ENCODE peak calls at places on chromosomes 11 and 22, in four cellular contexts. W is uterus, Z is GM23248, X is AG04450. F is an unnamed sample.

GRCh38 chr11:77201991-77202841 is 74.2 kb downstream of the MYO7A start:
- DNase-seq in W (peak; percentile 7), Z (no peak), X (no peak), F (no peak)

GRCh38 chr22:23826510-23827350 is 12.1 kb downstream of the DERL3 start:
- DNase-seq in W (no peak), Z (peak; percentile 77), X (no peak), F (no peak)

GRCh38 chr22:26681395-26681821 is 24.0 kb downstream of the MIAT start:
- DNase-seq in W (no peak), Z (peak; percentile 35), X (peak; percentile 26), F (no peak)

GRCh38 chr11:100687032-100687629 is at the start of gene ARHGAP42:
- DNase-seq in W (peak; percentile 69), Z (peak; percentile 71), X (no peak), F (peak; percentile 45)

GRCh38 chr22:28014141-28015055 is 95.3 kb upstream of the PITPNB start:
- DNase-seq in W (no peak), Z (no peak), X (no peak), F (no peak)

GRCh38 chr22:49431559-49431958 is 396.1 kb downstream of the BRD1 start:
- DNase-seq in W (no peak), Z (no peak), X (no peak), F (no peak)

GRCh38 chr11:469684-470667 is 19.9 kb downstream of the PTDSS2 start:
- DNase-seq in W (peak; percentile 63), Z (peak; percentile 93), X (peak; percentile 50), F (peak; percentile 86)

GRCh38 chr22:42160830-42161696 is 30.5 kb upstream of the CYP2D6 start:
- DNase-seq in W (no peak), Z (no peak), X (no peak), F (no peak)

GRCh38 chr22:29803190-29803589 is 34.9 kb downstream of the ASCC2 start:
- DNase-seq in W (no peak), Z (no peak), X (no peak), F (no peak)

GRCh38 chr11:117315285-117316196 is 515 bp downstream of the BACE1 start:
- DNase-seq in W (peak; percentile 33), Z (peak; percentile 51), X (no peak), F (no peak)

GRCh38 chr11:72786305-72787261 is 7.3 kb downstream of the STARD10 start:
- DNase-seq in W (no peak), Z (no peak), X (no peak), F (no peak)

GRCh38 chr11:104372111-104372510 is 208.2 kb upstream of the PDGFD start:
- DNase-seq in W (no peak), Z (no peak), X (no peak), F (no peak)

GRCh38 chr11:124591430-124591829 is 19.8 kb upstream of the PANX3 start:
- DNase-seq in W (no peak), Z (no peak), X (no peak), F (no peak)

GRCh38 chr11:126832387-126832786 is 168.2 kb downstream of the KIRREL3 start:
- DNase-seq in W (no peak), Z (no peak), X (no peak), F (no peak)

GRCh38 chr11:48036466-48036865 is 56.1 kb downstream of the PTPRJ start:
- DNase-seq in W (no peak), Z (peak; percentile 71), X (peak; percentile 38), F (no peak)
- H3K27me3 ChIP-seq in W (no peaks in the 10 kb centered on the region), Z (no peaks in the 10 kb centered on the region), X (no peaks in the 10 kb centered on the region), F (no peaks in the 10 kb centered on the region)

DNA sequence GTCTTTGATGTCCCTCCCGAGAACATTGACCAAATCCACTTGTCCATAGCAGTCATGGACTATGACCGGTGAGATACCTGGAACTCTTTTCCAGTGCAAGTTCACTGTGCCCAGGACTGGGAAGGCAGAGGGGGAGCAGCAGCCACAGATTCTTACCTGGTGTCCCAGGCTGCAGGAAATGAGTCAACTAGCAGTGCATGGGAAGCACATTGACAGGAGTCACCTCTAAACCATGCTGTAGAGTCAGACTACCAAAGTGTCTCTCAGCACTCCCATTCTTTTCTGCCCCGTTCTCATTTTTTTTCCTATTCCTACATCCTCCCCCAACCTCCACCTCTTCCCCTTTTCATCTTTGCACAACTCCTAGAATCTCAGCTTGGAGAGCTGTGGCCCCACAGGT is 67.2 kb upstream of the OLFML1 start:
- DNase-seq in W (no peak), Z (no peak), X (no peak), F (no peak)
- H3K27me3 ChIP-seq in W (no peaks in the 10 kb centered on the region), Z (no peaks in the 10 kb centered on the region), X (no peaks in the 10 kb centered on the region), F (no peaks in the 10 kb centered on the region)

DNA sequence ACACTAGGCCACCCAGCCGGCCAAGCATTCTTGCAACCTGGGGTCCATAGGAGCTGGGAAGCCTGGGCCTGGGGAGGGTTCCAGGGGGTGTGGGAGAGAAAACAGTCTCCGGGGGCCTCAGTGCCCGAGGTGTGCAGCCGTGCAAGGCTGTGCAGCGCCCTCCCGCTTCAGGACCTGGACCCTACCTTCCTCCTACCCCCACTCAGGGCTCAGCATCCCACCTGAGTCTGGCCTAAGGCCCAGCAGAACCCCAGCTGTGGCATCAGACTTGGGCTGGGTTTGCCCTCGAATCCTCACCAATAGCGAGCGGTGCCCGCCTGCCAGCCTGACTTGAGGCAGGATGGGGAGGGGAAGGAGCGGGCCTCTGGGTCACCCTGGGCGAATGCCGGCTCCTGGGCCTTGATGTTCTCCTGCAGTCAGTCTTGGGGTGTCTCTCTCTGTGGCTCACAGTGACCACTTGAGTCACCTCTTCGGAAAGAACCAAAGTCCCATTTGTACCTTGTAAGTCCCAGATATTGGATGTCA is 53.6 kb upstream of the PPARA start:
- DNase-seq in W (no peak), Z (no peak), X (no peak), F (no peak)
- H3K27me3 ChIP-seq in W (no peaks in the 10 kb centered on the region), Z (no peaks in the 10 kb centered on the region), X (no peaks in the 10 kb centered on the region), F (no peaks in the 10 kb centered on the region)

GRCh38 chr22:45977551-45978274 is 751 bp upstream of the WNT7B start:
- DNase-seq in W (no peak), Z (peak; percentile 53), X (no peak), F (no peak)
- H3K27me3 ChIP-seq in W (peaks cover 37% of the 10 kb centered on the region), Z (peaks cover 39% of the 10 kb centered on the region), X (peaks cover 32% of the 10 kb centered on the region), F (peaks cover 53% of the 10 kb centered on the region)

GRCh38 chr11:108748971-108749370 is 84.1 kb downstream of the DDX10 start:
- DNase-seq in W (no peak), Z (no peak), X (no peak), F (no peak)

GRCh38 chr11:108752297-108752751 is 87.5 kb downstream of the DDX10 start:
- DNase-seq in W (no peak), Z (peak; percentile 16), X (no peak), F (no peak)

GRCh38 chr11:108754901-108755625 is 90.2 kb downstream of the DDX10 start:
- DNase-seq in W (peak; percentile 27), Z (no peak), X (no peak), F (no peak)

DNA sequence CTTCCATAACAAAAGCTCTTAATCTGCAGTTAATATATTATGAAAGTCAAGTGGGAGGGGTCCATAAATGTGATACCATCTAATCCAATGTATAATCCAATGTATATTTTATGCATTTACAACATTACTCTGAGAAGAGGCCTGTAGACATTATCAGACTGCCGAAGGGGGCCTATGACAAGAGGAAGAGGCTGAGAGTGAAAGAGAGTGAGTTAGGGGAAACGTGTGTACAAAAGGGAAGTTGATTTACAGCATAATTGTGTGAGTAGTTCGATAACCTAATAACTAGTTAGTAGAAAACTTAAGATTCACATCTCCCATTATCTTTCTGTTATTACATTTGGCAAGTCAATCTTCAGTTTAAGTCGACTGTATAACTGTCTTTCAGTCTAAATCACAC is 86.6 kb downstream of the DDX10 start:
- DNase-seq in W (no peak), Z (no peak), X (no peak), F (no peak)
- H3K27me3 ChIP-seq in W (no peaks in the 10 kb centered on the region), Z (no peaks in the 10 kb centered on the region), X (no peaks in the 10 kb centered on the region), F (no peaks in the 10 kb centered on the region)

GRCh38 chr11:65429069-65429681 is 6.6 kb downstream of the NEAT1 start:
- DNase-seq in W (peak; percentile 21), Z (peak; percentile 81), X (no peak), F (peak; percentile 38)
- H3K27me3 ChIP-seq in W (no peaks in the 10 kb centered on the region), Z (no peaks in the 10 kb centered on the region), X (no peaks in the 10 kb centered on the region), F (no peaks in the 10 kb centered on the region)

F was measured in dorsolateral prefrontal cortex.